ENCODE peak calls at places on chromosomes 2 and 18, in nine cellular contexts. One of them, this sample, is unnamed.

GRCh38 chr2:101991731-101992145 is at the start of gene IL1R2:
- DNase-seq in GM23338: no peak
- DNase-seq in PC-3: peak; percentile 29
- DNase-seq in neural progenitor cell: no peak
- DNase-seq in GM23248: no peak
- DNase-seq in hepatocyte: no peak
- DNase-seq in HCT116: no peak
- DNase-seq in SK-N-SH: no peak
- DNase-seq in MM.1S: no peak
- DNase-seq in this sample: no peak

GRCh38 chr2:101486258-101486701 is 11.4 kb upstream of the RFX8 start:
- DNase-seq in GM23338: no peak
- DNase-seq in PC-3: no peak
- DNase-seq in neural progenitor cell: no peak
- DNase-seq in GM23248: no peak
- DNase-seq in hepatocyte: no peak
- DNase-seq in HCT116: no peak
- DNase-seq in SK-N-SH: no peak
- DNase-seq in MM.1S: no peak
- DNase-seq in this sample: no peak

GRCh38 chr2:178220814-178221213 is 26.5 kb downstream of the OSBPL6 start:
- DNase-seq in GM23338: no peak
- DNase-seq in PC-3: no peak
- DNase-seq in neural progenitor cell: peak; percentile 61
- DNase-seq in GM23248: no peak
- DNase-seq in hepatocyte: no peak
- DNase-seq in HCT116: no peak
- DNase-seq in SK-N-SH: no peak
- DNase-seq in MM.1S: no peak
- DNase-seq in this sample: no peak

GRCh38 chr2:57146951-57147350 is 899.7 kb upstream of the VRK2 start:
- DNase-seq in GM23338: peak; percentile 0
- DNase-seq in PC-3: no peak
- DNase-seq in neural progenitor cell: peak; percentile 25
- DNase-seq in GM23248: no peak
- DNase-seq in hepatocyte: no peak
- DNase-seq in HCT116: no peak
- DNase-seq in SK-N-SH: no peak
- DNase-seq in MM.1S: no peak
- DNase-seq in this sample: no peak

GRCh38 chr2:186903183-186903582 is 54.2 kb upstream of the ZSWIM2 start:
- DNase-seq in GM23338: peak; percentile 33
- DNase-seq in PC-3: peak; percentile 38
- DNase-seq in neural progenitor cell: no peak
- DNase-seq in GM23248: peak; percentile 41
- DNase-seq in hepatocyte: no peak
- DNase-seq in HCT116: no peak
- DNase-seq in SK-N-SH: peak; percentile 3
- DNase-seq in MM.1S: peak; percentile 38
- DNase-seq in this sample: no peak

GRCh38 chr2:179410552-179411356 is 146.1 kb upstream of the SESTD1 start:
- DNase-seq in GM23338: peak; percentile 89
- DNase-seq in PC-3: peak; percentile 80
- DNase-seq in neural progenitor cell: peak; percentile 83
- DNase-seq in GM23248: peak; percentile 77
- DNase-seq in hepatocyte: peak; percentile 82
- DNase-seq in HCT116: peak; percentile 60
- DNase-seq in SK-N-SH: peak; percentile 48
- DNase-seq in MM.1S: peak; percentile 68
- DNase-seq in this sample: peak; percentile 76

GRCh38 chr2:46297546-46298271 is 502 bp downstream of the EPAS1 start:
- DNase-seq in GM23338: peak; percentile 78
- DNase-seq in PC-3: peak; percentile 71
- DNase-seq in neural progenitor cell: peak; percentile 57
- DNase-seq in GM23248: peak; percentile 53
- DNase-seq in hepatocyte: peak; percentile 90
- DNase-seq in HCT116: no peak
- DNase-seq in SK-N-SH: peak; percentile 79
- DNase-seq in MM.1S: peak; percentile 77
- DNase-seq in this sample: no peak

GRCh38 chr18:48634975-48635374 is 96.1 kb downstream of the CTIF start:
- DNase-seq in GM23338: no peak
- DNase-seq in PC-3: no peak
- DNase-seq in neural progenitor cell: no peak
- DNase-seq in GM23248: no peak
- DNase-seq in hepatocyte: no peak
- DNase-seq in HCT116: no peak
- DNase-seq in SK-N-SH: no peak
- DNase-seq in MM.1S: no peak
- DNase-seq in this sample: no peak

GRCh38 chr2:216683846-216684245 is 11.5 kb downstream of the IGFBP5 start:
- DNase-seq in GM23338: no peak
- DNase-seq in PC-3: no peak
- DNase-seq in neural progenitor cell: no peak
- DNase-seq in GM23248: peak; percentile 96
- DNase-seq in hepatocyte: peak; percentile 82
- DNase-seq in HCT116: no peak
- DNase-seq in SK-N-SH: no peak
- DNase-seq in MM.1S: no peak
- DNase-seq in this sample: no peak

GRCh38 chr2:174697267-174697666 is 67.0 kb downstream of the CHRNA1 start:
- DNase-seq in GM23338: peak; percentile 89
- DNase-seq in PC-3: peak; percentile 76
- DNase-seq in neural progenitor cell: peak; percentile 82
- DNase-seq in GM23248: peak; percentile 78
- DNase-seq in hepatocyte: peak; percentile 76
- DNase-seq in HCT116: peak; percentile 59
- DNase-seq in SK-N-SH: peak; percentile 80
- DNase-seq in MM.1S: peak; percentile 77
- DNase-seq in this sample: peak; percentile 66

GRCh38 chr2:73000808-73001570 is 70.5 kb downstream of the SFXN5 start:
- DNase-seq in GM23338: no peak
- DNase-seq in PC-3: no peak
- DNase-seq in neural progenitor cell: no peak
- DNase-seq in GM23248: no peak
- DNase-seq in hepatocyte: peak; percentile 47
- DNase-seq in HCT116: no peak
- DNase-seq in SK-N-SH: no peak
- DNase-seq in MM.1S: no peak
- DNase-seq in this sample: no peak

GRCh38 chr2:133986881-133987793 is 266.7 kb upstream of the MGAT5 start:
- DNase-seq in GM23338: no peak
- DNase-seq in PC-3: no peak
- DNase-seq in neural progenitor cell: no peak
- DNase-seq in GM23248: no peak
- DNase-seq in hepatocyte: no peak
- DNase-seq in HCT116: no peak
- DNase-seq in SK-N-SH: no peak
- DNase-seq in MM.1S: no peak
- DNase-seq in this sample: no peak

GRCh38 chr2:37829202-37829601 is 95.9 kb upstream of the RMDN2 start:
- DNase-seq in GM23338: no peak
- DNase-seq in PC-3: peak; percentile 52
- DNase-seq in neural progenitor cell: no peak
- DNase-seq in GM23248: peak; percentile 98
- DNase-seq in hepatocyte: peak; percentile 28
- DNase-seq in HCT116: no peak
- DNase-seq in SK-N-SH: no peak
- DNase-seq in MM.1S: no peak
- DNase-seq in this sample: no peak

DNA sequence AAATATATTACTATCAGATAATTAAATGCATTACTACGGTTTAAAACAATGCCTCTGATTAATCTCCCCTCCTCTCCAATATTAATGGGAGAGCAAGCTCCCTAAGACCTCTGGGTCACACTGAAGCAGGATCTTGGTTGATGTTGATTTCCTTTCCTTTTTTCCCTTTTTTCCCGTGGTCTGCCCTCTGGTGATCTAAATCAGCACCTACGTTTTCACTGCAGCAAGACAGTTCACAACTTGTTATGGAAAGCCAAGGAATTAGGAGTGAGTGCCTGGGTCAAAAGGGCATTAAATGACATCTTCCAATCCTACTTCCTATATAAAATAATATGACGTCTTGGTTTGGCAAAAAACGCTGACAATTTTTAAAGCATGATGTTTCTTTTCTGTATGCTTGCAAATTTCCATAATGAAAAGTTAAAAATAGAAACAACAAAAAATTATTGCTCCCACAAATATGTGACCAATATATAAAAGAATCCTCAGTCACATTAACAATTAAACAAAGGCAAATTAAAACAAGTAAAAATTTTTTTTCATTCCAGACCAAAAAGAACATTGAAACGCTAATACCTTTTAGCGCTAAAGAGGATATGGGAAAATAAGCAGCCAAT is 7.9 kb upstream of the CFAP36 start:
- DNase-seq in GM23338: peak; percentile 82
- DNase-seq in PC-3: peak; percentile 73
- DNase-seq in neural progenitor cell: peak; percentile 64
- DNase-seq in GM23248: peak; percentile 65
- DNase-seq in hepatocyte: peak; percentile 54
- DNase-seq in HCT116: peak; percentile 38
- DNase-seq in SK-N-SH: peak; percentile 50
- DNase-seq in MM.1S: no peak
- DNase-seq in this sample: peak; percentile 7
- TF ChIP-seq EZH2phosphoT487 in GM23338: no peak
- TF ChIP-seq EZH2phosphoT487 in PC-3: no peak
- TF ChIP-seq EZH2phosphoT487 in neural progenitor cell: no peak
- TF ChIP-seq EZH2phosphoT487 in GM23248: no peak
- TF ChIP-seq EZH2phosphoT487 in hepatocyte: no peak
- TF ChIP-seq EZH2phosphoT487 in HCT116: no peak
- TF ChIP-seq EZH2phosphoT487 in SK-N-SH: no peak
- TF ChIP-seq EZH2phosphoT487 in MM.1S: no peak
- TF ChIP-seq EZH2phosphoT487 in this sample: no peak

DNA sequence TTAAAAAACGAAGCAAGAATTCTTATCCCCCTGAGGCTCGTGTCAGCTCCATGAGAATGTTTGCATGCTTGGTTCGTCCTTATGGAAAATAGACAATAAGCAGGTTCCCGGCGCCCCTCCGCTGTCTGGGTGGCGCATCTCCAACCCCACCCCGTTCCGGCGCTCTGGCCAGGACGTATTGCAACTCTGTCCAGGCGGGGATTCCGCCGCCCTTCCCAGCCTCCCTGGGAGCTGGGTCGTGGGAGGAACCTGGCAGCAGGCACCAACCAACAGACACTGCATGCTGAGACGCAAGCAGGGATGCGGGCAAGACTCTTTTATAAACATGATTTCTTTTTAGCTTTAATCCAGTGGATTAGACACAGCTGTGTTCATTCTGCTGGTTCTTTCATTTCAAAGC is 240.1 kb downstream of the SH3BP4 start:
- DNase-seq in GM23338: no peak
- DNase-seq in PC-3: no peak
- DNase-seq in neural progenitor cell: no peak
- DNase-seq in GM23248: peak; percentile 69
- DNase-seq in hepatocyte: no peak
- DNase-seq in HCT116: no peak
- DNase-seq in SK-N-SH: no peak
- DNase-seq in MM.1S: no peak
- DNase-seq in this sample: no peak
- TF ChIP-seq EZH2phosphoT487 in GM23338: no peak
- TF ChIP-seq EZH2phosphoT487 in PC-3: no peak
- TF ChIP-seq EZH2phosphoT487 in neural progenitor cell: no peak
- TF ChIP-seq EZH2phosphoT487 in GM23248: no peak
- TF ChIP-seq EZH2phosphoT487 in hepatocyte: no peak
- TF ChIP-seq EZH2phosphoT487 in HCT116: no peak
- TF ChIP-seq EZH2phosphoT487 in SK-N-SH: no peak
- TF ChIP-seq EZH2phosphoT487 in MM.1S: no peak
- TF ChIP-seq EZH2phosphoT487 in this sample: no peak

GRCh38 chr2:23073681-23074080 is 311.3 kb upstream of the KLHL29 start:
- DNase-seq in GM23338: no peak
- DNase-seq in PC-3: no peak
- DNase-seq in neural progenitor cell: no peak
- DNase-seq in GM23248: no peak
- DNase-seq in hepatocyte: no peak
- DNase-seq in HCT116: no peak
- DNase-seq in SK-N-SH: no peak
- DNase-seq in MM.1S: no peak
- DNase-seq in this sample: no peak

GRCh38 chr2:23066701-23067100 is 318.3 kb upstream of the KLHL29 start:
- DNase-seq in GM23338: no peak
- DNase-seq in PC-3: no peak
- DNase-seq in neural progenitor cell: no peak
- DNase-seq in GM23248: no peak
- DNase-seq in hepatocyte: no peak
- DNase-seq in HCT116: no peak
- DNase-seq in SK-N-SH: no peak
- DNase-seq in MM.1S: no peak
- DNase-seq in this sample: no peak

GRCh38 chr2:23069156-23069555 is 315.8 kb upstream of the KLHL29 start:
- DNase-seq in GM23338: no peak
- DNase-seq in PC-3: no peak
- DNase-seq in neural progenitor cell: no peak
- DNase-seq in GM23248: no peak
- DNase-seq in hepatocyte: peak; percentile 35
- DNase-seq in HCT116: no peak
- DNase-seq in SK-N-SH: no peak
- DNase-seq in MM.1S: no peak
- DNase-seq in this sample: no peak

GRCh38 chr2:23073041-23073440 is 311.9 kb upstream of the KLHL29 start:
- DNase-seq in GM23338: no peak
- DNase-seq in PC-3: no peak
- DNase-seq in neural progenitor cell: no peak
- DNase-seq in GM23248: no peak
- DNase-seq in hepatocyte: no peak
- DNase-seq in HCT116: no peak
- DNase-seq in SK-N-SH: no peak
- DNase-seq in MM.1S: no peak
- DNase-seq in this sample: no peak

GRCh38 chr2:23069935-23070334 is 315.0 kb upstream of the KLHL29 start:
- DNase-seq in GM23338: no peak
- DNase-seq in PC-3: no peak
- DNase-seq in neural progenitor cell: peak; percentile 21
- DNase-seq in GM23248: no peak
- DNase-seq in hepatocyte: peak; percentile 37
- DNase-seq in HCT116: no peak
- DNase-seq in SK-N-SH: no peak
- DNase-seq in MM.1S: no peak
- DNase-seq in this sample: no peak
- TF ChIP-seq EZH2phosphoT487 in GM23338: no peak
- TF ChIP-seq EZH2phosphoT487 in PC-3: no peak
- TF ChIP-seq EZH2phosphoT487 in neural progenitor cell: no peak
- TF ChIP-seq EZH2phosphoT487 in GM23248: no peak
- TF ChIP-seq EZH2phosphoT487 in hepatocyte: no peak
- TF ChIP-seq EZH2phosphoT487 in HCT116: no peak
- TF ChIP-seq EZH2phosphoT487 in SK-N-SH: no peak
- TF ChIP-seq EZH2phosphoT487 in MM.1S: no peak
- TF ChIP-seq EZH2phosphoT487 in this sample: no peak

DNA sequence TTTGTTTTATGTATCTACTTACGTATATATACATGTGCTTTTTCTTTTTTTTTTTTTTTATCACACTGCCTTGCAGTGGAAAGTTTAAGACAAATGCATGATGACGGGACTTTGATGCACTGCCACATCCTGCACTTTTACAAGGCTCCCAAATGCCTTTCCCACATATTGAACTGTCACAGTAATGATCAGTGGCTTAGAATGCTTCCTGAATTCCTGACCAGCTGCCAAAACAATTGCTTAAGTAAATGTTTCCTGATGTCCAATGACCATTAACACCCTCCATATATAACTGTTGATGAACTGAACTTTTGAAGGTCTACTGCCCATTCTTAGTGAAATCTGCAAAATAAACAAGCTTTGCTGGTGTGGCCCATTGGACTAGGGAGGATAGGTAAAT is 60.2 kb downstream of the LYPD6B start:
- DNase-seq in GM23338: no peak
- DNase-seq in PC-3: peak; percentile 62
- DNase-seq in neural progenitor cell: no peak
- DNase-seq in GM23248: peak; percentile 54
- DNase-seq in hepatocyte: no peak
- DNase-seq in HCT116: no peak
- DNase-seq in SK-N-SH: no peak
- DNase-seq in MM.1S: no peak
- DNase-seq in this sample: no peak
- TF ChIP-seq EZH2phosphoT487 in GM23338: no peak
- TF ChIP-seq EZH2phosphoT487 in PC-3: no peak
- TF ChIP-seq EZH2phosphoT487 in neural progenitor cell: no peak
- TF ChIP-seq EZH2phosphoT487 in GM23248: no peak
- TF ChIP-seq EZH2phosphoT487 in hepatocyte: no peak
- TF ChIP-seq EZH2phosphoT487 in HCT116: no peak
- TF ChIP-seq EZH2phosphoT487 in SK-N-SH: no peak
- TF ChIP-seq EZH2phosphoT487 in MM.1S: no peak
- TF ChIP-seq EZH2phosphoT487 in this sample: no peak

This sample was measured in OCI-LY7.